ENCODE peak calls at places on chromosomes 13 and 19, in nine cellular contexts. S is left colon, M is NCI-H774, D is activated T-cell treated with anti-CD3 and anti-CD28 coated beads for 24 hours, T is cardiac fibroblast, L is fibroblast of pulmonary artery, I is cardiac muscle cell, X is stomach, N is fibroblast of mammary gland. F is an unnamed sample.

GRCh38 chr19:53657778-53658177 is 26.0 kb downstream of the DPRX start:
- DNase-seq in S (no peak), M (no peak), D (no peak), T (no peak), L (no peak), I (no peak), X (no peak), N (no peak), F (no peak)

GRCh38 chr19:45607071-45608029 is 5.3 kb upstream of the GPR4 start:
- DNase-seq in S (peak; percentile 80), M (peak; percentile 31), D (peak; percentile 18), T (peak; percentile 75), L (peak; percentile 80), I (peak; percentile 80), X (peak; percentile 80), N (peak; percentile 67), F (peak; percentile 26)

GRCh38 chr19:46069841-46070341 is 29.1 kb upstream of the IGFL4 start:
- DNase-seq in S (no peak), M (no peak), D (no peak), T (peak; percentile 97), L (peak; percentile 97), I (peak; percentile 95), X (no peak), N (peak; percentile 96), F (no peak)

GRCh38 chr13:104757712-104758111 is 1691.5 kb upstream of the SLC10A2 start:
- DNase-seq in S (no peak), M (no peak), D (no peak), T (peak; percentile 29), L (peak; percentile 9), I (no peak), X (no peak), N (no peak), F (no peak)

GRCh38 chr13:99986751-99987150 is 5.2 kb downstream of the ZIC2 start:
- DNase-seq in S (no peak), M (no peak), D (no peak), T (no peak), L (no peak), I (no peak), X (no peak), N (no peak), F (no peak)

GRCh38 chr19:3387645-3388589 is 21.5 kb downstream of the NFIC start:
- DNase-seq in S (peak; percentile 92), M (peak; percentile 87), D (no peak), T (no peak), L (no peak), I (peak; percentile 52), X (peak; percentile 93), N (peak; percentile 64), F (peak; percentile 89)

GRCh38 chr19:53971608-53972007 is 8.9 kb downstream of the CACNG8 start:
- DNase-seq in S (no peak), M (no peak), D (no peak), T (no peak), L (no peak), I (no peak), X (no peak), N (no peak), F (no peak)

GRCh38 chr19:11330103-11330502 is 9.4 kb downstream of the RAB3D start:
- DNase-seq in S (no peak), M (no peak), D (no peak), T (no peak), L (no peak), I (no peak), X (no peak), N (no peak), F (no peak)

GRCh38 chr13:75760182-75760981 is 124.3 kb downstream of the LMO7 start:
- DNase-seq in S (peak; percentile 56), M (peak; percentile 26), D (no peak), T (peak; percentile 25), L (no peak), I (no peak), X (peak; percentile 85), N (peak; percentile 45), F (no peak)

GRCh38 chr19:13066231-13066630 is 36.4 kb downstream of the LYL1 start:
- DNase-seq in S (no peak), M (no peak), D (no peak), T (no peak), L (no peak), I (no peak), X (no peak), N (no peak), F (no peak)